ENCODE peak calls at places on chromosomes 1 and 21, in six cellular contexts. F is fibroblast of the aortic adventitia, S is retinal pigment epithelial cell, D is fibroblast of pulmonary artery, K is dorsolateral prefrontal cortex, E is lower lobe of right lung. B is an unnamed sample.

GRCh38 chr1:184407816-184408510 is 21.1 kb downstream of the C1orf21 start:
- DNase-seq in S (no peak), F (no peak), D (peak), E (no peak), K (no peak), B (peak)

GRCh38 chr1:164846731-164847691 is 288.0 kb downstream of the PBX1 start:
- DNase-seq in K (no peak), D (no peak), E (no peak), S (no peak), F (no peak), B (no peak)

GRCh38 chr1:109482796-109483638 is 688 bp upstream of the ATXN7L2 start:
- DNase-seq in D (no peak), K (peak), S (no peak), F (no peak), E (peak), B (no peak)

GRCh38 chr1:59417406-59417805 is 120.5 kb downstream of the FGGY start:
- DNase-seq in E (no peak), D (no peak), F (no peak), S (no peak), K (no peak), B (no peak)

GRCh38 chr1:219085082-219085481 is 88.6 kb upstream of the LYPLAL1 start:
- DNase-seq in E (no peak), D (peak), S (peak), F (peak), K (no peak), B (no peak)

GRCh38 chr1:224168859-224169380 is 14.1 kb upstream of the DEGS1 start:
- DNase-seq in S (peak), E (no peak), F (peak), K (no peak), D (peak), B (peak)

GRCh38 chr1:66563094-66563800 is 29.3 kb downstream of the SGIP1 start:
- DNase-seq in D (peak), K (no peak), E (no peak), F (peak), S (no peak), B (peak)

GRCh38 chr1:15066191-15066590 is 87.4 kb upstream of the TMEM51 start:
- DNase-seq in S (no peak), D (no peak), E (no peak), F (no peak), K (no peak), B (no peak)

GRCh38 chr1:185914089-185914488 is 179.9 kb downstream of the HMCN1 start:
- DNase-seq in F (peak), S (no peak), E (no peak), D (no peak), K (no peak), B (no peak)

GRCh38 chr1:203644661-203645510 is 18.3 kb downstream of the ATP2B4 start:
- DNase-seq in E (no peak), D (no peak), S (no peak), K (no peak), F (peak), B (no peak)

GRCh38 chr21:41090981-41091380 is 77.0 kb upstream of the BACE2 start:
- DNase-seq in F (no peak), D (no peak), S (no peak), K (no peak), E (peak), B (no peak)

GRCh38 chr1:8339203-8339600 is 21.3 kb downstream of the SLC45A1 start:
- DNase-seq in E (no peak), S (no peak), F (no peak), D (no peak), K (no peak), B (no peak)
- TF ChIP-seq CTCF in E (no peak), S (no peak), F (no peak), D (no peak), K (no peak), B (no peak)

DNA sequence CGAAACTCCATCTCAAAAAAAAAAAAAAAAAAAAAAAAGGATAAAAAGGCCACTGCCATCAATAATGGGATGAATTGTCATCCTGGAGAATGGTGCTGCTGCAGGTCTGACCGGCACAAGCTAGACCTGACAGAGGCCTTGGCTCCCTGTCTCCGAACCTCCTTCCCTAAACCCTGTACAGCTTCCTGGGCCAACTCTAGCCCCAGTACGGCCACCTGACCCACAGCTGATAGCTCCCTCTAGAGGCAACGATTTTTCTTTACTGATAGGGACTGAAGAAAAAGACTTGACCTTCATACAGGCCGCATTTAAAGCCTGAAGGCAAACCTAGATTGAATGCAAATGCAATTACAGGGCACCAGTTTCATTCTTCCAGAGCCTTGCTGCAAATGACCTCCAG is 30.7 kb downstream of the NOL9 start:
- DNase-seq in F (peak), S (no peak), D (peak), K (no peak), E (no peak), B (no peak)
- H3K4me3 ChIP-seq in F (no peak), S (no peak), D (no peak), K (no peak), E (no peak), B (no peak)

GRCh38 chr1:83887483-83887882 is 111.4 kb downstream of the TTLL7 start:
- DNase-seq in K (no peak), S (no peak), F (no peak), D (no peak), E (no peak), B (no peak)
- TF ChIP-seq CTCF in K (no peak), S (no peak), F (no peak), D (no peak), E (no peak), B (no peak)

GRCh38 chr21:39452207-39452964 is 616 bp downstream of the SH3BGR start:
- DNase-seq in E (no peak), D (peak), F (peak), K (no peak), S (no peak), B (no peak)
- H3K4me3 ChIP-seq in E (peak), D (peak), F (peak), K (peak), S (no peak), B (no peak)

DNA sequence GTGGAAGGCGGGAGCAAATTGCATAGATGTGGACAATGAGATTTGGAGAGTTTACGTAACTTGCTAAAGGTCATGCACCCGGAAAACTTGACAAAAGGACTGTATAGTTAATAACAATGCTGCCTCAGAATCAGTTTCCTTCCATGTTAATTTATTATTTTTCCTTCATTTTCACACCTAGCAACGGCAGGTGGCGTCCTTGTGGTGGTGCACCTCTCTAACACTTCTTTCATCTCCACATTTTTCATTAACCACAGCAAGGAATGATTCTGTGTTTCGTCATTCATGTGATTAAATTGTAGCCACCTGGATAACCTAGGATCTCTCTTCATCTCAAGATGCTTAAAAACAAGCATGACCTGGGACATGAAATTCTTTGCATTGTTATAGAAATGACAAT is 2133.0 kb downstream of the NCAM2 start:
- DNase-seq in F (no peak), K (no peak), E (no peak), D (no peak), S (no peak), B (no peak)
- TF ChIP-seq CTCF in F (no peak), K (no peak), E (no peak), D (no peak), S (no peak), B (peak)

DNA sequence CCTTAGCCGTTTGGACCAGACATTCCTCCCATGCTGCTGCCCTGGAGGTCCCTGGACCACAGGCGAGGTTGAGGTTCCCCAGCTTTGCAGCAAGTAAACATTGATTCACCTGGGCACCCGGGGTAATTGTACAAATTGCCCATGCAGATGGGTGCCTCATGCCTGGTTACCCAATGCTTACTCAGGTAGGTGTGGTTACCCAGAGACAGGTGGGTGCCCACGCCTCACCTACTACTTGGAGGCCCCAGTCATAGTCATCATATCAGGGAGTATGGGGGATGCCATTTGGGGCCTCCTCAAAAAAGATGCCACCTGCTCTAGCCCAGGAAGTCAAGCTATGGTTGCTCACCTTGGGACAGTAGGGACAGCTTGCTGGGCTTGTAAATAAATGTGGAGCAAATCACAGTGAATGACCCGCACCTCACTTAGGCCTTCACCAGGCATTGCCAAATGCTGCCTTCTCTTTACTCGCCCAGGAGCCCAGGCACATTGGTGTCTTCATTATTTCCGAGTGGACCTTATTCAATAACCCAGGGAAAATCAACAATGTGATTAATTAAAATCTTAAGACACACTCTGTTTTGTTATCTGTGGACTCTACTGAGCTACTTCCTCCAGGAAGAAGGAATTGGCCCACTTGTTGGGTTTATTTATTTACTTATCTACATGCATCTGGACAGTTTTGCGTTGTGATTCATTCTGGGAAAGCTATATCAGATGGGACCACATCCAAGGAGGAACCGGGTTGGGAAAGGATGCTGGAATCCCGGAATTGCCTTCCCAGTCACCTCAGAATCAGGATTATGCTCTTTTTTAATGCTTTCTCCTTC is 35.6 kb upstream of the GRHL3 start:
- DNase-seq in S (no peak), F (peak), E (no peak), D (peak), K (no peak), B (no peak)
- H3K4me3 ChIP-seq in S (no peak), F (no peak), E (no peak), D (no peak), K (no peak), B (no peak)

GRCh38 chr1:46517010-46517600 is 27.5 kb downstream of the DMBX1 start:
- DNase-seq in D (no peak), K (no peak), E (peak), S (no peak), F (no peak), B (no peak)
- TF ChIP-seq CTCF in D (no peak), K (no peak), E (no peak), S (no peak), F (no peak), B (no peak)

GRCh38 chr1:183239793-183240625 is 53.9 kb downstream of the LAMC2 start:
- DNase-seq in E (no peak), S (no peak), D (no peak), K (no peak), F (peak), B (no peak)

GRCh38 chr1:183237046-183237445 is 51.0 kb downstream of the LAMC2 start:
- DNase-seq in F (peak), S (no peak), D (no peak), K (no peak), E (no peak), B (no peak)

GRCh38 chr1:183238071-183238470 is 52.0 kb downstream of the LAMC2 start:
- DNase-seq in D (no peak), F (peak), E (no peak), S (no peak), K (no peak), B (no peak)

GRCh38 chr1:183241446-183241845 is 55.4 kb downstream of the LAMC2 start:
- DNase-seq in D (no peak), F (peak), E (no peak), S (no peak), K (no peak), B (no peak)

GRCh38 chr1:183239220-183239742 is 53.2 kb downstream of the LAMC2 start:
- DNase-seq in S (no peak), D (no peak), F (no peak), E (no peak), K (no peak), B (no peak)
- H3K4me3 ChIP-seq in S (no peak), D (no peak), F (no peak), E (no peak), K (no peak), B (no peak)

B was measured in epithelial cell of proximal tubule.